ENCODE peak calls at places on chromosome 10, in eight cellular contexts. One of them, this sample, is unnamed.

GRCh38 chr10:2097937-2098336 is 360.6 kb upstream of the ADARB2 start:
- DNase-seq in GM12878: no peak
- DNase-seq in body of pancreas: no peak
- DNase-seq in NB4: no peak
- DNase-seq in HCT116: no peak
- DNase-seq in H54: no peak
- DNase-seq in gastrocnemius medialis: no peak
- DNase-seq in transverse colon: no peak
- DNase-seq in this sample: no peak

GRCh38 chr10:111598433-111599059 is 521.7 kb downstream of the ADRA2A start:
- DNase-seq in gastrocnemius medialis: no peak
- DNase-seq in H54: peak; percentile 10
- DNase-seq in body of pancreas: peak; percentile 73
- DNase-seq in transverse colon: peak; percentile 42
- DNase-seq in NB4: peak; percentile 69
- DNase-seq in HCT116: peak; percentile 60
- DNase-seq in GM12878: peak; percentile 3
- DNase-seq in this sample: peak; percentile 67

GRCh38 chr10:47371629-47372485 is 12.2 kb downstream of the ZNF488 start:
- DNase-seq in H54: no peak
- DNase-seq in HCT116: no peak
- DNase-seq in gastrocnemius medialis: no peak
- DNase-seq in body of pancreas: no peak
- DNase-seq in GM12878: no peak
- DNase-seq in NB4: no peak
- DNase-seq in transverse colon: no peak
- DNase-seq in this sample: no peak

GRCh38 chr10:49512121-49512809 is 26.7 kb downstream of the ERCC6 start:
- DNase-seq in H54: no peak
- DNase-seq in HCT116: peak; percentile 16
- DNase-seq in NB4: peak; percentile 66
- DNase-seq in body of pancreas: peak; percentile 17
- DNase-seq in gastrocnemius medialis: no peak
- DNase-seq in GM12878: no peak
- DNase-seq in transverse colon: no peak
- DNase-seq in this sample: peak; percentile 48

GRCh38 chr10:61325596-61325995 is 127.6 kb downstream of the TMEM26 start:
- DNase-seq in gastrocnemius medialis: no peak
- DNase-seq in NB4: no peak
- DNase-seq in body of pancreas: no peak
- DNase-seq in GM12878: no peak
- DNase-seq in H54: no peak
- DNase-seq in HCT116: no peak
- DNase-seq in transverse colon: no peak
- DNase-seq in this sample: no peak

GRCh38 chr10:43315535-43316245 is 48.8 kb upstream of the RASGEF1A start:
- DNase-seq in GM12878: no peak
- DNase-seq in body of pancreas: no peak
- DNase-seq in HCT116: no peak
- DNase-seq in gastrocnemius medialis: no peak
- DNase-seq in transverse colon: peak; percentile 87
- DNase-seq in NB4: no peak
- DNase-seq in H54: no peak
- DNase-seq in this sample: no peak

GRCh38 chr10:50937230-50937907 is 51.9 kb upstream of the A1CF start:
- DNase-seq in transverse colon: no peak
- DNase-seq in body of pancreas: peak; percentile 33
- DNase-seq in HCT116: peak; percentile 39
- DNase-seq in NB4: peak; percentile 24
- DNase-seq in gastrocnemius medialis: no peak
- DNase-seq in H54: no peak
- DNase-seq in GM12878: no peak
- DNase-seq in this sample: peak; percentile 11

GRCh38 chr10:23994459-23995046 is 214.4 kb upstream of the KIAA1217 start:
- DNase-seq in transverse colon: peak; percentile 52
- DNase-seq in NB4: peak; percentile 45
- DNase-seq in HCT116: peak; percentile 8
- DNase-seq in GM12878: peak; percentile 5
- DNase-seq in body of pancreas: peak; percentile 74
- DNase-seq in gastrocnemius medialis: peak; percentile 26
- DNase-seq in H54: peak; percentile 10
- DNase-seq in this sample: peak; percentile 59

DNA sequence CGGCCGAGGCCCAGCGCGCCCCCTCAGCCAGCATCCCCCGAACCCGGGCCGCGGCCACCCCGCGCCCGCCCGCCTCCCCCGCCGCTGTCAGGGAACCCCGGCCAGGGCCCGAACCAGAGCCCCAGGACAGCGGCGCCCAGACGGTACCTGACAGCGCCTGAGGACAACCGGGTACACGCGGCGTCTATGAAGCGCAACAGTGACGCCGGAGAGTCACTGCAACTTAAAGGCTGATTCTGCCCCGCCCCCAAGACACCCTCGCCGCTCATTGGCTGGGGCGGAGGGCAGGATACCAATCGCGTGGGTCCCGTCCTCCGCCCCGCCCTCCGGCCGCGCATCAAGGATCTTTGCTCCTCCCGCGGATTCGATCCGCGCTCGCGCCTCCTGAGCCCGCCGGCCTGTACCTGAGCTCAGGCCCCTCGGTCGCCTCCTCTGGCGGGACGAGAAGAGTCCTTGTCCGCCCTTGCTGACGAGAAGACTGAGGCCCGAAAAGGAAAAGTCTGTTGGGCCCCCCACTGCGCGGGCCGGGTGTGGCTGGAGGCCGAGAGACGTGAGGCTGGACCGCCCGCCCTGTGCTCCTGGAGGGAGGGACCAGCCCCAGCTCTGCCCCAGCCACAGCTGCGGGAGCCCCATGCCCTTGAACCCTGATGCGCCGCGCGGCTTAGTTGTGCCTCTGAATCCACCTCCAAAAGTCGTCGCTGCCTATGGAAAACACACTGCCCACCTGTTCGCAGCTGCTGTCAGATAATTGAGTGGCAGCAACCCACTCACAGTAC is at the start of gene OAT:
- DNase-seq in NB4: peak; percentile 82
- DNase-seq in body of pancreas: peak; percentile 97
- DNase-seq in GM12878: peak; percentile 66
- DNase-seq in H54: peak; percentile 82
- DNase-seq in transverse colon: peak; percentile 98
- DNase-seq in HCT116: peak; percentile 96
- DNase-seq in gastrocnemius medialis: peak; percentile 95
- DNase-seq in this sample: peak; percentile 99
- TF ChIP-seq POLR2A in NB4: no peak
- TF ChIP-seq POLR2A in body of pancreas: peak; percentile 98
- TF ChIP-seq POLR2A in GM12878: peak; percentile 93
- TF ChIP-seq POLR2A in H54: peak; percentile 96
- TF ChIP-seq POLR2A in transverse colon: peak; percentile 96
- TF ChIP-seq POLR2A in HCT116: peak; percentile 99
- TF ChIP-seq POLR2A in gastrocnemius medialis: peak; percentile 99
- TF ChIP-seq POLR2A in this sample: peak; percentile 98

GRCh38 chr10:74825033-74825370 is 1.4 kb upstream of the KAT6B start:
- DNase-seq in gastrocnemius medialis: peak; percentile 10
- DNase-seq in HCT116: no peak
- DNase-seq in GM12878: no peak
- DNase-seq in transverse colon: peak; percentile 54
- DNase-seq in NB4: peak; percentile 75
- DNase-seq in H54: peak; percentile 44
- DNase-seq in body of pancreas: peak; percentile 17
- DNase-seq in this sample: no peak

GRCh38 chr10:74824184-74825032 is 2.0 kb upstream of the KAT6B start:
- DNase-seq in H54: no peak
- DNase-seq in gastrocnemius medialis: no peak
- DNase-seq in transverse colon: peak; percentile 28
- DNase-seq in GM12878: no peak
- DNase-seq in HCT116: no peak
- DNase-seq in NB4: no peak
- DNase-seq in body of pancreas: no peak
- DNase-seq in this sample: peak; percentile 17

GRCh38 chr10:74826142-74827044 is at the start of gene KAT6B:
- DNase-seq in gastrocnemius medialis: peak; percentile 100
- DNase-seq in NB4: peak; percentile 100
- DNase-seq in GM12878: peak; percentile 100
- DNase-seq in HCT116: peak; percentile 100
- DNase-seq in H54: peak; percentile 99
- DNase-seq in transverse colon: peak; percentile 100
- DNase-seq in body of pancreas: peak; percentile 100
- DNase-seq in this sample: peak; percentile 100

GRCh38 chr10:74827045-74827441 is 643 bp downstream of the KAT6B start:
- DNase-seq in transverse colon: no peak
- DNase-seq in NB4: no peak
- DNase-seq in body of pancreas: no peak
- DNase-seq in GM12878: no peak
- DNase-seq in gastrocnemius medialis: no peak
- DNase-seq in H54: no peak
- DNase-seq in HCT116: no peak
- DNase-seq in this sample: no peak

DNA sequence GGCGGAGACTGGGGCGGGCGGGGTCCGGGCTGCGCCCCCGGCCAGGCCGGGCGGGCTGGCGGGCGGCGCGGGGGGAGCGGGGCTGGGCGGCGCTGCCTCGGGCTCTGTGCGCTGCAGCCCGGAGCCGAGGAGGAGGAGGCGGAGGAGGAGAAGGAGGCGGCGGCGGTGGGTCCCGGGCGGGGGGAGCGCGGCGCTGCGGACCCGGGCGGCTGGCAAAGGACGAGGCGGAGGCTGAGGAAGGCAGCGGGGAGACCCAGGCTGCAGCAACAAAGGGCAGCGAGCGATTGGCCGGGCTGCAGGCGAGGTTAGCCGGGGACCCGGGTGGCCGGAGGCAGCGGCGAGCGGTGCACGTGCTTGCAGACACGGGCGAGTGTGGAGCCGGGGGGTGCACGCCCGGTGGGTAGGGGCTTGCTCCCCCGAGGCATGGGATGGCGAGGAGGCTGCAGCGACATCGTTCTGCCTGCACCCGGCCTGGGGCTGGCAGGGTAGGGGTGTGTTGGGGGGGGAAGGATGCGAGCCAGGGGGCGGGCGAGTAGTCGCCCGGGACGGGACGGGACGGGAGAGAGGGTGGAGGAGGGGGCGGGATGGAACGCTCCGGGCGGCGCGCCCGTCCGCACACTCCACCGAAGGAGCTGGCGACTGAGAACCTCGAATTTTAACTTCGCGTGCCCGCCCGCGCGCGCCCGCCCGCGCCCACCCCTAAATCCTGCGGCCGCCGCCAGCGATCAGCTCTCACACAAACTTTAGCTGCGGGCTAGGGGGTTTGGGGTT is 844 bp upstream of the KAT6B start:
- DNase-seq in HCT116: no peak
- DNase-seq in NB4: no peak
- DNase-seq in gastrocnemius medialis: no peak
- DNase-seq in body of pancreas: no peak
- DNase-seq in H54: peak; percentile 49
- DNase-seq in GM12878: no peak
- DNase-seq in transverse colon: peak; percentile 54
- DNase-seq in this sample: peak; percentile 66
- TF ChIP-seq POLR2A in HCT116: no peak
- TF ChIP-seq POLR2A in NB4: peak; percentile 55
- TF ChIP-seq POLR2A in gastrocnemius medialis: no peak
- TF ChIP-seq POLR2A in body of pancreas: no peak
- TF ChIP-seq POLR2A in H54: no peak
- TF ChIP-seq POLR2A in GM12878: peak; percentile 64
- TF ChIP-seq POLR2A in transverse colon: peak; percentile 4
- TF ChIP-seq POLR2A in this sample: no peak

DNA sequence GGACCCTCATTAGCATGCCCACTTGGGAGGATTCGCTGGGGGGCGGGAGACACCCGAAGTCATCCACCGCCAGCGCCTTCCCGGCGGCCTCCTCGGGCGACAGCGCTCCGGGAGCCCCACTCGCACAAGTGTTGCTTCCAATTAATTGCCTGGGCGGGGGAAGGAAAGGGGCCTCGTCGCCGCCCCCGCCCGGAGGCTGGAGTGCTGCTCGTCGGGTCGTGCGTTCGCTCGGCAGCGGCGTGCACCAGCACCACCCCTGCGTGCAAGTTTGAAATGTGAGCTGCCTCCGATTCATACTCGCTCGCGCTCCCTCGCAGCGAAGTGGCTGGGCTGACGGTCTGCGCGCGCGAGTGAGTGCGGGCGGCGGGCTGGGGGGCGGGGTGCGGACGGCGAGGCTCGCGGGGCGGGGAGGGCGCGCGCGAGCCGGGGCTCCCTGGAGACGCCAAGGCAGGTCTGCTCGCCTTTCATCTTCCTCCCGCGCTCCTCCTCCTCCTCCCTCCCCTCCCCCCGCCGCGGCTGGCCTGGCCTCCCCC is 104.6 kb upstream of the PPIF start:
- DNase-seq in gastrocnemius medialis: no peak
- DNase-seq in body of pancreas: peak; percentile 62
- DNase-seq in H54: no peak
- DNase-seq in transverse colon: peak; percentile 61
- DNase-seq in GM12878: no peak
- DNase-seq in NB4: peak; percentile 87
- DNase-seq in HCT116: no peak
- DNase-seq in this sample: peak; percentile 8
- TF ChIP-seq POLR2A in gastrocnemius medialis: no peak
- TF ChIP-seq POLR2A in body of pancreas: peak; percentile 36
- TF ChIP-seq POLR2A in H54: no peak
- TF ChIP-seq POLR2A in transverse colon: peak; percentile 31
- TF ChIP-seq POLR2A in GM12878: peak; percentile 86
- TF ChIP-seq POLR2A in NB4: peak; percentile 33
- TF ChIP-seq POLR2A in HCT116: no peak
- TF ChIP-seq POLR2A in this sample: no peak

GRCh38 chr10:125155101-125155500 is 5.3 kb downstream of the CTBP2 start:
- DNase-seq in body of pancreas: no peak
- DNase-seq in HCT116: no peak
- DNase-seq in NB4: no peak
- DNase-seq in gastrocnemius medialis: no peak
- DNase-seq in transverse colon: no peak
- DNase-seq in H54: no peak
- DNase-seq in GM12878: no peak
- DNase-seq in this sample: no peak

GRCh38 chr10:125155669-125156068 is 4.7 kb downstream of the CTBP2 start:
- DNase-seq in NB4: no peak
- DNase-seq in transverse colon: no peak
- DNase-seq in H54: no peak
- DNase-seq in body of pancreas: no peak
- DNase-seq in gastrocnemius medialis: no peak
- DNase-seq in GM12878: no peak
- DNase-seq in HCT116: no peak
- DNase-seq in this sample: peak; percentile 33

GRCh38 chr10:125152646-125153368 is 7.6 kb downstream of the CTBP2 start:
- DNase-seq in body of pancreas: peak; percentile 67
- DNase-seq in NB4: no peak
- DNase-seq in transverse colon: peak; percentile 74
- DNase-seq in HCT116: no peak
- DNase-seq in gastrocnemius medialis: no peak
- DNase-seq in H54: no peak
- DNase-seq in GM12878: no peak
- DNase-seq in this sample: no peak

GRCh38 chr10:125154529-125154928 is 5.8 kb downstream of the CTBP2 start:
- DNase-seq in transverse colon: no peak
- DNase-seq in GM12878: no peak
- DNase-seq in HCT116: no peak
- DNase-seq in body of pancreas: no peak
- DNase-seq in H54: no peak
- DNase-seq in gastrocnemius medialis: no peak
- DNase-seq in NB4: no peak
- DNase-seq in this sample: no peak

DNA sequence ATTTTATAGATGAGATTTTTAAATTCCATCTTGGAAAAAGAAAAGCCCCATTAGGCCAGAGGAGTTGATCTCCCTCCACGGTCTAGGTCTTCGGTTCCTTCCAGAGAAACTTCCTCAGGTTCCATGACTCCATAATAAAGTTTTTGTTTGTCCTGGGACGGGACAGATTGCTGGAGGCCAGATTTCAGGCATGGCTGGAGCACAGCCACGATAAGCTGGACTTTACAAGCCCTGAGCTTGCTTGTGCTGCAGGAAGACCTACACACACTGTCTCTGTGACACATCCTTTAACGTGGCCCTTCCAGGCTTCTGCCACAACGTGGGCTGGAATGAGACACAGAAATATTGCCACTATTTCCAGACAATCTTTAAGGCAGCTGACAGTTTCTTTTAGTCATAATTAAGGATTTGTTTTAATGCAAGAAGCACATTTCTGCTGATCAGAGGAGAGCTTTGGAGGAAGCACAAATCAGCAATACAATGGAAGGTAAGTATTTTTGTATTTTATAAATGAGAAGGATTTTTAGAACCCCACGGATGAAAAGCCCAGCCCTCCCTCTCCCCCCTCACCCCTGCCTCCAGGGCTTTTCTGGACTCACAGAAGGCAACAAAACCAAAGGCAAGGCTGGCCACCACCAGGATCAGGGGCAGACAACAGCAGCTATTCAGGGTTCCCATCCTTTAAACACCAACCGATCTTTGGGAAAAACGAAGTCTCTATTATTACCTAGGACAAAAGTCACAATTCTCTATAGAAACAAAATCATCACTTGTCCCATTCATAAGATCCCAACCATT is 6.5 kb downstream of the CTBP2 start:
- DNase-seq in transverse colon: no peak
- DNase-seq in H54: no peak
- DNase-seq in GM12878: no peak
- DNase-seq in HCT116: no peak
- DNase-seq in gastrocnemius medialis: no peak
- DNase-seq in NB4: no peak
- DNase-seq in body of pancreas: no peak
- DNase-seq in this sample: no peak
- TF ChIP-seq POLR2A in transverse colon: no peak
- TF ChIP-seq POLR2A in H54: no peak
- TF ChIP-seq POLR2A in GM12878: no peak
- TF ChIP-seq POLR2A in HCT116: no peak
- TF ChIP-seq POLR2A in gastrocnemius medialis: no peak
- TF ChIP-seq POLR2A in NB4: no peak
- TF ChIP-seq POLR2A in body of pancreas: no peak
- TF ChIP-seq POLR2A in this sample: no peak